ENCODE peak calls at places on chromosomes 5 and 9, in seven cellular contexts. T is K562, N is GM12892, L is SK-N-SH, D is GM12878, J is HepG2, O is H1. A is an unnamed sample.

GRCh38 chr9:131610231-131610761 is 65.0 kb downstream of the PRRT1B start:
- DNase-seq in T (no peak), N (no peak), L (no peak), D (no peak), J (no peak), O (no peak), A (no peak)

GRCh38 chr9:93124793-93125192 is 9.3 kb downstream of the NINJ1 start:
- DNase-seq in T (no peak), N (no peak), L (no peak), D (no peak), J (no peak), O (no peak), A (peak; percentile 7)

GRCh38 chr5:107470007-107470582 is 200.6 kb downstream of the EFNA5 start:
- DNase-seq in T (no peak), N (no peak), L (no peak), D (no peak), J (no peak), O (no peak), A (no peak)

GRCh38 chr9:101509572-101509971 is 24.1 kb upstream of the RNF20 start:
- DNase-seq in T (no peak), N (no peak), L (no peak), D (no peak), J (no peak), O (no peak), A (no peak)

GRCh38 chr9:75087824-75088645 is at the start of the genes NMRK1 and OSTF1:
- DNase-seq in T (peak; percentile 87), N (peak; percentile 83), L (peak; percentile 94), D (peak; percentile 64), J (peak; percentile 86), O (peak; percentile 81), A (peak; percentile 86)

GRCh38 chr9:5949103-5949699 is 58.5 kb downstream of the MLANA start:
- DNase-seq in T (no peak), N (no peak), L (no peak), D (peak; percentile 15), J (no peak), O (no peak), A (no peak)

GRCh38 chr5:40685952-40686351 is 6.2 kb downstream of the PTGER4 start:
- DNase-seq in T (no peak), N (no peak), L (no peak), D (no peak), J (no peak), O (no peak), A (no peak)

GRCh38 chr5:22504411-22504810 is 348.7 kb downstream of the CDH12 start:
- DNase-seq in T (no peak), N (no peak), L (no peak), D (no peak), J (no peak), O (no peak), A (no peak)

GRCh38 chr9:114786251-114786650 is 19.6 kb downstream of the TNFSF15 start:
- DNase-seq in T (no peak), N (no peak), L (no peak), D (no peak), J (no peak), O (no peak), A (no peak)

GRCh38 chr5:139454568-139455290 is 7.8 kb downstream of the ECSCR start:
- DNase-seq in T (no peak), N (no peak), L (no peak), D (no peak), J (no peak), O (no peak), A (no peak)

GRCh38 chr5:168765220-168766037 is 186.3 kb upstream of the PANK3 start:
- DNase-seq in T (no peak), N (no peak), L (peak; percentile 59), D (no peak), J (no peak), O (no peak), A (no peak)

GRCh38 chr9:33473216-33473615 is 508 bp downstream of the NOL6 start:
- DNase-seq in T (no peak), N (no peak), L (peak; percentile 21), D (no peak), J (no peak), O (no peak), A (no peak)

GRCh38 chr5:113178073-113178779 is 201.6 kb downstream of the DCP2 start:
- DNase-seq in T (no peak), N (no peak), L (no peak), D (no peak), J (no peak), O (no peak), A (no peak)

GRCh38 chr9:70412678-70413426 is 1.6 kb downstream of the KLF9 start:
- DNase-seq in T (peak; percentile 40), N (peak; percentile 22), L (peak; percentile 82), D (no peak), J (peak; percentile 37), O (no peak), A (no peak)

DNA sequence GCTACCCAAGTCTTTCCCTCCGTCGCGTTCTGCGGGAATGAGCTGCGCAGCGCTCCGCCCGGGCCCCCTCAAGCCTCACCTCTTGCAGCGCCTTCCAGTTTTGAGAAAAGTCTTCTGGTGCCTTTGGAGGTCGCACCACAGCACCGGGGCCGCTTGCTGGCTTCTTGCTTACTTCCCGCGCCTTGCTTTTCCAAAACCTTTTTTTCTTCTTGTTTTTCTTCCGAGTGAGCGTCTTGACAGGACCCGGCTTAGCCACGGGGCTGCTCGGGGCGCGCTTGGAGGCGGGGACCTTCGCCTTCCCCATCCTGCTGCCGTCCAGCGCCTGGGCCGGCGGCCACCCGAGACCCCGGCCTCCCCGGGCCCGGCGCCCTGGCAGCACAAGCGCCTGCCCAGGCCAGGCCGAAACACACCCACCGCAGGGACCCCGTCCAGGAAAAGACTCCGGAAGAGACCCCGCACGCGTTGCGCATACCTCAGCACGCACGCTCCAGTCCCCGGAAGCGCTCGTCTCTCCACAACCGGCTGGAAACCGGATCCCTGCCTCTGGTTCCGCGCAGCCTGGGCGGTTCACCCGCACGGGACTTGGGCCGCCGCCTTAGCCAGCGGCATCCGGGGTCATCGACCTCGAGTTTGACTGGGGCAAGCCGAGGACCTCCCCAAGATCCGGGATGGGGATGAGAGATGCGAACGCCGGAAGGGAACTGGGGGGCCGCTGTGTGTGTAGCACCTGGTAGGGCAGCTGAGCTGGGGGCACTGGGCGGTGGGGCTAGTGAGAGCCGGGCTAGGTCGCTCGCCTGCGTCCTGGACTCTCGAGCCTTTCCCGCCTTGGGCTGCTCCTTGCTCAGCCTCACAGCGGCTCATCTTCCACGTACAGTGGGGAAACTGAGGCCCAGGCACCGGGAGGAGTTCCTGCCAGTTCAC is at the start of gene REXO4:
- DNase-seq in T (peak; percentile 84), N (peak; percentile 80), L (peak; percentile 94), D (peak; percentile 73), J (peak; percentile 88), O (peak; percentile 86), A (peak; percentile 83)
- TF ChIP-seq POLR2AphosphoS5 in T (no peak), N (peak; percentile 73), L (peak; percentile 58), D (peak; percentile 74), J (peak; percentile 51), O (peak; percentile 63), A (peak; percentile 60)

GRCh38 chr9:122988919-122989614 is 44.4 kb upstream of the GPR21 start:
- DNase-seq in T (no peak), N (no peak), L (no peak), D (no peak), J (no peak), O (no peak), A (peak; percentile 6)

GRCh38 chr9:122988141-122988540 is 45.3 kb upstream of the GPR21 start:
- DNase-seq in T (no peak), N (no peak), L (no peak), D (no peak), J (no peak), O (no peak), A (no peak)

GRCh38 chr9:122986010-122986409 is 45.2 kb downstream of the RABGAP1 start:
- DNase-seq in T (no peak), N (no peak), L (no peak), D (no peak), J (no peak), O (no peak), A (no peak)

GRCh38 chr9:122991370-122991830 is 42.1 kb upstream of the GPR21 start:
- DNase-seq in T (peak; percentile 60), N (no peak), L (peak; percentile 37), D (peak; percentile 23), J (peak; percentile 25), O (no peak), A (peak; percentile 12)
- TF ChIP-seq TAF1 in T (no peak), N (no peak), L (no peak), D (no peak), J (no peak), O (no peak), A (no peak)

DNA sequence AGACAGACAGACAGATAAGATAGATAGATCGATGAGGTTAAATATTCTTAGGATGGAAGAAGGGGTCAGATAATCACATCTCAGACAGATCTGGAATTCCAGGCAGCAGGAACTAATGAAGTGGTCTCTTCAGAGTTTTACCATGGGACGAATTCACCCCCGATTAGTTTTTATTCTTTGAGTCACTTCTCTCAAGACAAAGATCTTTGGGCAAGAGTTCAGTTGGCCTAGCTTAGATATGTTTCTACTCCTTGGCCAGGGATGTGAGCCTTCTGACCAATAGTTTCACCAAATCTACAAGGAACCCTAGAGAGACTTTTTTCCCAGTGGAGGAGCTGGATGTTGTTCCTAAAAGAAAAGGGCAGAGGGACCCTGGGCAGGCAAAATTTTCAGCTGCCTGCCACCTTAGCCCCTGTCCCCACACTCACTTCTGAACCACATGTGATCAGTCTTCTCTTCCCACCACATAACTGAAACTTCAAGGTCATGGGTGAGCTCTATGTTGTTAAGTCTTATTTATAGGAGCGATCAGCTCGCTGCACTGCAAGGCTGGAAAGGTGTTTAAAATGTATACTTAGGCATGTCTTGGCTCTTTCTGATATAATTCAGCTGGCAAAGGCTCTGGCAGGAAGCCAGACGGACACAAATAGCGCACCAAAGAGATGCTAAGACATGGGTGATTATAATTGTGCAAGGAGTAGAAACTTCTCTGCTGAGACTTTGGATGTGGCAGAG is 132.9 kb downstream of the PALM2AKAP2 start:
- DNase-seq in T (no peak), N (no peak), L (no peak), D (no peak), J (no peak), O (no peak), A (no peak)
- TF ChIP-seq POLR2AphosphoS5 in T (no peak), N (no peak), L (no peak), D (no peak), J (no peak), O (no peak), A (no peak)

DNA sequence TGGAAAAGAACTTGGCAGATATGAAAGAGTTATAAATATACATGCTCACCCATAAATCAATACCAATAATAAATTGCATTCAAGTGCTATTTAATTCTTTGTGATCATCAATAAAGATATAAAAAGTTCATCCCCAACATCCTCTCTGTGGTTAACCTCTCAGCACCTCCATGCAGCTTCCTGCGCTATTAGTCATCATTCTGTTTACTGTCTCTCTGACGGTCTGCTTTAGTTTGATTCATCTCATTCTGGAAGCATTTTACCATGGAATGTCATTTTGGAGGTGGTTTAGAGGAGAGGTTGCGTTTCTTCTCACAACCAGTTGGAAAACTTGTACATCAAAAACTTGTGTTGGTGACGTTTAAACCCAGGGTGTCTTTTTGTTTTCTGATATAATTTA is 486.6 kb downstream of the BRINP1 start:
- DNase-seq in T (no peak), N (no peak), L (no peak), D (no peak), J (no peak), O (no peak), A (no peak)
- TF ChIP-seq TAF1 in T (no peak), N (no peak), L (no peak), D (no peak), J (no peak), O (no peak), A (no peak)